ENCODE peak calls at places on chromosomes 5 and 9, in seven cellular contexts. One of them, this sample, is unnamed.

GRCh38 chr5:134989291-134989830 is 21.7 kb downstream of the CATSPER3 start:
- DNase-seq in body of pancreas: no peak
- DNase-seq in neuronal stem cell: no peak
- DNase-seq in IMR-90: peak
- DNase-seq in mammary epithelial cell: no peak
- DNase-seq in tibial artery: no peak
- DNase-seq in tibial nerve: no peak
- DNase-seq in this sample: no peak

GRCh38 chr9:69674741-69675438 is 2.7 kb upstream of the APBA1 start:
- DNase-seq in tibial artery: no peak
- DNase-seq in IMR-90: peak
- DNase-seq in tibial nerve: no peak
- DNase-seq in body of pancreas: no peak
- DNase-seq in neuronal stem cell: no peak
- DNase-seq in mammary epithelial cell: peak
- DNase-seq in this sample: no peak

GRCh38 chr5:91177085-91177484 is 206.0 kb downstream of the ARRDC3 start:
- DNase-seq in neuronal stem cell: no peak
- DNase-seq in tibial artery: no peak
- DNase-seq in mammary epithelial cell: peak
- DNase-seq in IMR-90: no peak
- DNase-seq in body of pancreas: no peak
- DNase-seq in tibial nerve: no peak
- DNase-seq in this sample: no peak

GRCh38 chr5:74094096-74094778 is 468.2 kb downstream of the ARHGEF28 start:
- DNase-seq in IMR-90: no peak
- DNase-seq in tibial artery: no peak
- DNase-seq in body of pancreas: peak
- DNase-seq in neuronal stem cell: no peak
- DNase-seq in tibial nerve: no peak
- DNase-seq in mammary epithelial cell: peak
- DNase-seq in this sample: no peak

GRCh38 chr9:71587576-71588362 is 180.5 kb downstream of the CEMIP2 start:
- DNase-seq in tibial nerve: no peak
- DNase-seq in IMR-90: peak
- DNase-seq in mammary epithelial cell: peak
- DNase-seq in tibial artery: no peak
- DNase-seq in neuronal stem cell: no peak
- DNase-seq in body of pancreas: no peak
- DNase-seq in this sample: no peak

GRCh38 chr5:138111937-138112336 is 27.3 kb downstream of the NME5 start:
- DNase-seq in tibial artery: no peak
- DNase-seq in IMR-90: peak
- DNase-seq in neuronal stem cell: no peak
- DNase-seq in body of pancreas: no peak
- DNase-seq in tibial nerve: no peak
- DNase-seq in mammary epithelial cell: peak
- DNase-seq in this sample: no peak

GRCh38 chr9:125912667-125913066 is 165.5 kb downstream of the PBX3 start:
- DNase-seq in IMR-90: no peak
- DNase-seq in neuronal stem cell: no peak
- DNase-seq in mammary epithelial cell: no peak
- DNase-seq in tibial nerve: no peak
- DNase-seq in body of pancreas: no peak
- DNase-seq in tibial artery: no peak
- DNase-seq in this sample: no peak

GRCh38 chr5:170552486-170553122 is 48.8 kb downstream of the KCNIP1 start:
- DNase-seq in IMR-90: peak
- DNase-seq in neuronal stem cell: peak
- DNase-seq in mammary epithelial cell: no peak
- DNase-seq in tibial nerve: peak
- DNase-seq in body of pancreas: peak
- DNase-seq in tibial artery: peak
- DNase-seq in this sample: peak

GRCh38 chr5:109655841-109656240 is 33.9 kb upstream of the MAN2A1 start:
- DNase-seq in IMR-90: no peak
- DNase-seq in body of pancreas: no peak
- DNase-seq in tibial artery: no peak
- DNase-seq in neuronal stem cell: no peak
- DNase-seq in tibial nerve: no peak
- DNase-seq in mammary epithelial cell: peak
- DNase-seq in this sample: no peak

GRCh38 chr5:68681929-68682328 is 411.9 kb upstream of the SLC30A5 start:
- DNase-seq in IMR-90: no peak
- DNase-seq in mammary epithelial cell: no peak
- DNase-seq in tibial artery: no peak
- DNase-seq in body of pancreas: no peak
- DNase-seq in tibial nerve: no peak
- DNase-seq in neuronal stem cell: no peak
- DNase-seq in this sample: no peak

GRCh38 chr9:89538874-89539273 is 41.0 kb upstream of the SEMA4D start:
- DNase-seq in IMR-90: no peak
- DNase-seq in neuronal stem cell: no peak
- DNase-seq in body of pancreas: no peak
- DNase-seq in mammary epithelial cell: no peak
- DNase-seq in tibial nerve: no peak
- DNase-seq in tibial artery: no peak
- DNase-seq in this sample: no peak

GRCh38 chr5:169251685-169252084 is 49.3 kb downstream of the SLIT3 start:
- DNase-seq in IMR-90: no peak
- DNase-seq in tibial nerve: no peak
- DNase-seq in mammary epithelial cell: no peak
- DNase-seq in body of pancreas: no peak
- DNase-seq in tibial artery: no peak
- DNase-seq in neuronal stem cell: no peak
- DNase-seq in this sample: no peak

GRCh38 chr5:58327289-58327688 is 132.6 kb downstream of the PLK2 start:
- DNase-seq in body of pancreas: no peak
- DNase-seq in tibial nerve: no peak
- DNase-seq in mammary epithelial cell: no peak
- DNase-seq in IMR-90: no peak
- DNase-seq in tibial artery: no peak
- DNase-seq in neuronal stem cell: no peak
- DNase-seq in this sample: no peak

GRCh38 chr9:97990259-97990658 is 7.1 kb downstream of the ANP32B start:
- DNase-seq in neuronal stem cell: no peak
- DNase-seq in tibial nerve: no peak
- DNase-seq in IMR-90: peak
- DNase-seq in body of pancreas: no peak
- DNase-seq in tibial artery: no peak
- DNase-seq in mammary epithelial cell: peak
- DNase-seq in this sample: no peak
- H3K4me3 ChIP-seq in neuronal stem cell: no peak
- H3K4me3 ChIP-seq in tibial nerve: no peak
- H3K4me3 ChIP-seq in IMR-90: no peak
- H3K4me3 ChIP-seq in body of pancreas: no peak
- H3K4me3 ChIP-seq in tibial artery: no peak
- H3K4me3 ChIP-seq in mammary epithelial cell: no peak
- H3K4me3 ChIP-seq in this sample: no peak

GRCh38 chr5:171577940-171578856 is 158.8 kb downstream of the FGF18 start:
- DNase-seq in IMR-90: no peak
- DNase-seq in tibial artery: peak
- DNase-seq in tibial nerve: peak
- DNase-seq in neuronal stem cell: peak
- DNase-seq in mammary epithelial cell: no peak
- DNase-seq in body of pancreas: no peak
- DNase-seq in this sample: peak
- H3K27ac ChIP-seq in IMR-90: no peak
- H3K27ac ChIP-seq in tibial artery: no peak
- H3K27ac ChIP-seq in tibial nerve: no peak
- H3K27ac ChIP-seq in neuronal stem cell: peak
- H3K27ac ChIP-seq in mammary epithelial cell: no peak
- H3K27ac ChIP-seq in body of pancreas: no peak
- H3K27ac ChIP-seq in this sample: peak

GRCh38 chr5:124954784-124955183 is 208.3 kb upstream of the ZNF608 start:
- DNase-seq in tibial nerve: no peak
- DNase-seq in neuronal stem cell: no peak
- DNase-seq in tibial artery: no peak
- DNase-seq in body of pancreas: no peak
- DNase-seq in mammary epithelial cell: no peak
- DNase-seq in IMR-90: no peak
- DNase-seq in this sample: no peak

GRCh38 chr5:124951105-124951504 is 204.7 kb upstream of the ZNF608 start:
- DNase-seq in tibial artery: no peak
- DNase-seq in neuronal stem cell: no peak
- DNase-seq in body of pancreas: no peak
- DNase-seq in IMR-90: no peak
- DNase-seq in tibial nerve: no peak
- DNase-seq in mammary epithelial cell: no peak
- DNase-seq in this sample: no peak

GRCh38 chr5:124951676-124952075 is 205.2 kb upstream of the ZNF608 start:
- DNase-seq in neuronal stem cell: no peak
- DNase-seq in mammary epithelial cell: no peak
- DNase-seq in tibial artery: no peak
- DNase-seq in body of pancreas: no peak
- DNase-seq in tibial nerve: no peak
- DNase-seq in IMR-90: no peak
- DNase-seq in this sample: no peak

GRCh38 chr5:124952079-124952478 is 205.6 kb upstream of the ZNF608 start:
- DNase-seq in neuronal stem cell: no peak
- DNase-seq in IMR-90: peak
- DNase-seq in mammary epithelial cell: no peak
- DNase-seq in tibial nerve: no peak
- DNase-seq in tibial artery: no peak
- DNase-seq in body of pancreas: peak
- DNase-seq in this sample: no peak

GRCh38 chr5:124952566-124952965 is 206.1 kb upstream of the ZNF608 start:
- DNase-seq in tibial artery: no peak
- DNase-seq in tibial nerve: no peak
- DNase-seq in IMR-90: no peak
- DNase-seq in mammary epithelial cell: no peak
- DNase-seq in body of pancreas: no peak
- DNase-seq in neuronal stem cell: no peak
- DNase-seq in this sample: no peak
- H3K4me3 ChIP-seq in tibial artery: no peak
- H3K4me3 ChIP-seq in tibial nerve: no peak
- H3K4me3 ChIP-seq in IMR-90: no peak
- H3K4me3 ChIP-seq in mammary epithelial cell: no peak
- H3K4me3 ChIP-seq in body of pancreas: no peak
- H3K4me3 ChIP-seq in neuronal stem cell: no peak
- H3K4me3 ChIP-seq in this sample: no peak

GRCh38 chr5:57302643-57303042 is 128.8 kb downstream of the GPBP1 start:
- DNase-seq in tibial artery: no peak
- DNase-seq in neuronal stem cell: no peak
- DNase-seq in IMR-90: peak
- DNase-seq in tibial nerve: no peak
- DNase-seq in mammary epithelial cell: no peak
- DNase-seq in body of pancreas: no peak
- DNase-seq in this sample: no peak

GRCh38 chr5:57299945-57300344 is 126.1 kb downstream of the GPBP1 start:
- DNase-seq in tibial artery: no peak
- DNase-seq in neuronal stem cell: no peak
- DNase-seq in tibial nerve: no peak
- DNase-seq in body of pancreas: no peak
- DNase-seq in IMR-90: no peak
- DNase-seq in mammary epithelial cell: no peak
- DNase-seq in this sample: no peak

GRCh38 chr5:57302164-57302563 is 128.3 kb downstream of the GPBP1 start:
- DNase-seq in tibial nerve: no peak
- DNase-seq in neuronal stem cell: no peak
- DNase-seq in mammary epithelial cell: peak
- DNase-seq in body of pancreas: no peak
- DNase-seq in IMR-90: peak
- DNase-seq in tibial artery: no peak
- DNase-seq in this sample: no peak

GRCh38 chr5:57298985-57299491 is 125.2 kb downstream of the GPBP1 start:
- DNase-seq in body of pancreas: peak
- DNase-seq in tibial nerve: no peak
- DNase-seq in IMR-90: peak
- DNase-seq in mammary epithelial cell: peak
- DNase-seq in neuronal stem cell: peak
- DNase-seq in tibial artery: no peak
- DNase-seq in this sample: peak

GRCh38 chr5:57298295-57298984 is 124.6 kb downstream of the GPBP1 start:
- DNase-seq in tibial artery: peak
- DNase-seq in neuronal stem cell: peak
- DNase-seq in IMR-90: peak
- DNase-seq in tibial nerve: peak
- DNase-seq in mammary epithelial cell: peak
- DNase-seq in body of pancreas: peak
- DNase-seq in this sample: peak
- H3K27ac ChIP-seq in tibial artery: peak
- H3K27ac ChIP-seq in neuronal stem cell: no peak
- H3K27ac ChIP-seq in IMR-90: peak
- H3K27ac ChIP-seq in tibial nerve: no peak
- H3K27ac ChIP-seq in mammary epithelial cell: no peak
- H3K27ac ChIP-seq in body of pancreas: peak
- H3K27ac ChIP-seq in this sample: peak

GRCh38 chr9:137099231-137099630 is 12.4 kb downstream of the MAN1B1 start:
- DNase-seq in tibial artery: no peak
- DNase-seq in mammary epithelial cell: no peak
- DNase-seq in IMR-90: no peak
- DNase-seq in tibial nerve: no peak
- DNase-seq in neuronal stem cell: no peak
- DNase-seq in body of pancreas: no peak
- DNase-seq in this sample: no peak
- H3K4me3 ChIP-seq in tibial artery: no peak
- H3K4me3 ChIP-seq in mammary epithelial cell: no peak
- H3K4me3 ChIP-seq in IMR-90: no peak
- H3K4me3 ChIP-seq in tibial nerve: no peak
- H3K4me3 ChIP-seq in neuronal stem cell: peak
- H3K4me3 ChIP-seq in body of pancreas: no peak
- H3K4me3 ChIP-seq in this sample: no peak

DNA sequence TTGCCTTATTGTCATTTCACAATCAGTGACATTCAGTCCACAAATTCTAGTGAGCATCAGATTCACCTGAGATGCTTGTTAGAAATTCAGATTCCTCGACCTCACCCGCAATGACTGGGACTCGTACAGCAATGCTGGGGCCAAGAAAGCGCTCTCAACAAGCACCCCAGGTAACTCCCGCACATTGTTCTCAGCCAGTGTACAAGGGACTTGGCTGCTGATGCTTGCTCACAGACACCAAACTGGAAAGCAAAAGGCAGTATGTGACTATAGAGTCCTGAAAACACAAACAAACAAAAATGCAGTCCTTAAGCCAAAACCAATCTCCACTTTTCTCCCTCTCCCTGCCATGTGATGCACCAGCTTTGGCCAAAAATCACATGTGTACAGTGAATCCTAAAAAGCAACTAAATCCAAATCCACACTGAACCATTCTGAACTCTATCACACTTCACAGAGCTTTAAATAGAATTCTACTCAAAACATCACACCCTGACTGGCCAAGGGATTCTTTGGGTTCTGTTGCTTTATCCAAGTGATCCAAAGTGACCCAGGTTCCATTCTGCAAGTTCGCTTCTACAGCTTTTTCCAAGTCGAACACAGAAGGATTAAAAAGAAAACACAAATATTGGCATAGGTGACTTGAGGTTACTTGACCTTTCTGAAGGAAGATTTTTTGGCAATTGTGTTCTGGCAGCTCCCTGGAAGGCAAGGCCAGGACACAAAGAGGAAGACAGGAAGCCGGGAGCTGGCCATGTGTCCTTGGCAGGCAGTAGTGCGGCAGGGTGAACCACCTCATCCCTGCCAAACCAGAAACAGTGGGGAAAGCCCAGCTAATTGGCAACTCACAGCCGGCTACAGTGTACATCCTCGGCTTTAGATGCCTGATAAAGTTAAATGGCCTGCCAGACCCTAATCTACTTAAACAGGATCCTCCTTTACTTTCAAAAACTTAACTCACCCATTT is 115.1 kb downstream of the NFIB start:
- DNase-seq in body of pancreas: peak
- DNase-seq in neuronal stem cell: no peak
- DNase-seq in IMR-90: no peak
- DNase-seq in tibial artery: peak
- DNase-seq in tibial nerve: peak
- DNase-seq in mammary epithelial cell: peak
- DNase-seq in this sample: peak
- H3K27ac ChIP-seq in body of pancreas: peak
- H3K27ac ChIP-seq in neuronal stem cell: no peak
- H3K27ac ChIP-seq in IMR-90: no peak
- H3K27ac ChIP-seq in tibial artery: peak
- H3K27ac ChIP-seq in tibial nerve: no peak
- H3K27ac ChIP-seq in mammary epithelial cell: peak
- H3K27ac ChIP-seq in this sample: peak

This sample was measured in uterus.